ENCODE peak calls at places on chromosomes 3 and 15, in six cellular contexts. Q is stimulated activated CD4-positive, alpha-beta T cell treated with anti-CD3 and anti-CD28 coated beads, Interleukin-2, amount 100 ng/mL, for 48 hours; K is hypothalamus; Z is CD4-positive, alpha-beta T cell; N is stomach; P is RPMI7951. A is an unnamed sample.

GRCh38 chr15:37106490-37107001 is 6.2 kb upstream of the MEIS2 start:
- DNase-seq in N (no peak), P (peak; percentile 20), Z (no peak), Q (no peak), K (no peak), A (no peak)

GRCh38 chr15:47293763-47294162 is 423.5 kb upstream of the SEMA6D start:
- DNase-seq in Q (no peak), Z (no peak), N (no peak), P (peak; percentile 35), K (peak; percentile 32), A (no peak)

GRCh38 chr15:41332788-41333527 is at the start of gene NUSAP1:
- DNase-seq in P (no peak), Z (no peak), N (no peak), K (no peak), Q (no peak), A (peak; percentile 25)

GRCh38 chr15:77118787-77119410 is 48.0 kb upstream of the TSPAN3 start:
- DNase-seq in K (peak; percentile 20), Z (no peak), N (peak; percentile 40), P (peak; percentile 71), Q (peak; percentile 5), A (no peak)

GRCh38 chr3:179029096-179029495 is 42.5 kb downstream of the ZMAT3 start:
- DNase-seq in K (no peak), P (no peak), Z (no peak), Q (no peak), N (no peak), A (no peak)

GRCh38 chr3:146542179-146542578 is 2.2 kb downstream of the PLSCR1 start:
- DNase-seq in Q (no peak), Z (no peak), N (no peak), P (no peak), K (no peak), A (no peak)

GRCh38 chr3:11379824-11380281 is 107.7 kb downstream of the ATG7 start:
- DNase-seq in Z (no peak), N (no peak), K (no peak), P (peak; percentile 63), Q (no peak), A (no peak)

GRCh38 chr3:188209740-188210139 is 55.8 kb downstream of the LPP start:
- DNase-seq in P (no peak), N (no peak), Z (no peak), Q (no peak), K (no peak), A (no peak)

GRCh38 chr3:13671536-13672233 is 122.8 kb downstream of the FBLN2 start:
- DNase-seq in Q (no peak), K (no peak), P (no peak), Z (no peak), N (no peak), A (no peak)

GRCh38 chr3:64591606-64592005 is 96.2 kb downstream of the ADAMTS9 start:
- DNase-seq in N (no peak), K (no peak), Z (no peak), P (no peak), Q (no peak), A (no peak)

GRCh38 chr15:78987891-78988360 is 43.1 kb upstream of the CTSH start:
- DNase-seq in P (peak; percentile 24), Z (no peak), N (no peak), K (no peak), Q (no peak), A (no peak)

GRCh38 chr15:25762015-25762662 is 101.0 kb downstream of the ATP10A start:
- DNase-seq in N (peak; percentile 7), P (no peak), Z (no peak), Q (no peak), K (no peak), A (no peak)

GRCh38 chr3:133459400-133459799 is 59.5 kb downstream of the BFSP2 start:
- DNase-seq in Z (no peak), P (no peak), Q (no peak), K (no peak), N (peak; percentile 49), A (no peak)

GRCh38 chr3:108297636-108298035 is 1.3 kb downstream of the HHLA2 start:
- DNase-seq in K (no peak), P (no peak), Z (no peak), N (peak; percentile 79), Q (no peak), A (no peak)

GRCh38 chr3:55818485-55818884 is 331.4 kb upstream of the WNT5A start:
- DNase-seq in N (no peak), P (no peak), Q (no peak), K (peak; percentile 17), Z (no peak), A (no peak)

GRCh38 chr3:23874359-23875120 is 42.2 kb downstream of the NKIRAS1 start:
- DNase-seq in Z (no peak), Q (no peak), N (no peak), K (no peak), P (peak; percentile 10), A (no peak)

GRCh38 chr15:58437531-58438105 is 5.8 kb downstream of the LIPC start:
- DNase-seq in N (no peak), K (no peak), P (no peak), Z (no peak), Q (no peak), A (no peak)

GRCh38 chr15:43939070-43939469 is 112.3 kb downstream of the WDR76 start:
- DNase-seq in P (peak; percentile 31), Q (peak; percentile 9), N (no peak), Z (no peak), K (no peak), A (no peak)

GRCh38 chr3:187770224-187770623 is 25.0 kb upstream of the BCL6 start:
- DNase-seq in Q (no peak), N (no peak), P (no peak), Z (no peak), K (no peak), A (no peak)

GRCh38 chr15:63530762-63531299 is 26.4 kb downstream of the USP3 start:
- DNase-seq in Z (no peak), P (no peak), K (no peak), N (no peak), Q (no peak), A (no peak)

GRCh38 chr3:21466491-21466890 is 284.5 kb downstream of the ZNF385D start:
- DNase-seq in K (no peak), Q (no peak), N (no peak), P (no peak), Z (no peak), A (no peak)

GRCh38 chr3:42019144-42019952 is 57.4 kb upstream of the ULK4 start:
- DNase-seq in K (no peak), N (peak; percentile 48), P (no peak), Z (no peak), Q (no peak), A (no peak)

GRCh38 chr3:144821583-144821982 is 850.0 kb downstream of the DIPK2A start:
- DNase-seq in P (no peak), Q (no peak), K (no peak), N (no peak), Z (no peak), A (no peak)

GRCh38 chr3:132486086-132486485 is 68.8 kb downstream of the DNAJC13 start:
- DNase-seq in Q (no peak), P (no peak), Z (no peak), N (no peak), K (no peak), A (no peak)

GRCh38 chr3:58011580-58011979 is 3.4 kb downstream of the FLNB start:
- DNase-seq in Z (no peak), K (no peak), N (no peak), P (no peak), Q (no peak), A (no peak)

GRCh38 chr15:68364028-68364659 is 67.8 kb downstream of the ITGA11 start:
- DNase-seq in K (peak; percentile 13), N (no peak), Z (no peak), P (peak; percentile 30), Q (no peak), A (no peak)

GRCh38 chr15:70835415-70835814 is 18.5 kb downstream of the LARP6 start:
- DNase-seq in Z (no peak), P (no peak), N (no peak), Q (no peak), K (peak; percentile 51), A (no peak)

GRCh38 chr3:13280856-13281656 is 139.1 kb downstream of the NUP210 start:
- DNase-seq in Z (no peak), P (no peak), N (no peak), K (no peak), Q (no peak), A (no peak)

GRCh38 chr15:34437687-34438086 is at the start of gene GOLGA8A:
- DNase-seq in P (peak; percentile 76), Z (peak; percentile 81), N (peak; percentile 51), Q (peak; percentile 80), K (no peak), A (peak; percentile 77)

GRCh38 chr3:46998852-46999515 is 19.5 kb downstream of the NBEAL2 start:
- DNase-seq in N (no peak), Z (no peak), Q (no peak), K (no peak), P (no peak), A (peak; percentile 18)

GRCh38 chr3:41598804-41599481 is 363.0 kb downstream of the ULK4 start:
- DNase-seq in K (no peak), N (no peak), P (peak; percentile 24), Q (no peak), Z (no peak), A (no peak)

GRCh38 chr3:192489579-192489978 is 237.8 kb downstream of the FGF12 start:
- DNase-seq in Q (no peak), N (no peak), Z (no peak), K (no peak), P (no peak), A (no peak)

GRCh38 chr3:47324278-47324865 is 41.6 kb downstream of the KLHL18 start:
- DNase-seq in Z (peak; percentile 27), N (peak; percentile 52), K (peak; percentile 47), Q (peak; percentile 43), P (peak; percentile 74), A (peak; percentile 50)

GRCh38 chr3:14601692-14602005 is 49.9 kb upstream of the CCDC174 start:
- DNase-seq in Z (no peak), P (no peak), K (no peak), Q (no peak), N (no peak), A (no peak)

GRCh38 chr15:97874139-97874538 is 86.4 kb upstream of the ARRDC4 start:
- DNase-seq in K (no peak), Q (no peak), P (no peak), Z (no peak), N (no peak), A (no peak)

A was measured in GM12891.